ENCODE peak calls at places on chromosomes 3 and 15, in five cellular contexts. W, H, Y, X and D are unnamed samples.

GRCh38 chr15:73318463-73319351 is 50.1 kb downstream of the HCN4 start:
- DNase-seq in Y (peak; percentile 92), H (peak; percentile 69), W (no peak), X (peak; percentile 43), D (no peak)

GRCh38 chr15:69338535-69339213 is 40.0 kb downstream of the PAQR5 start:
- DNase-seq in H (no peak), X (no peak), W (no peak), Y (no peak), D (no peak)

GRCh38 chr3:125310623-125311076 is 64.5 kb downstream of the ZNF148 start:
- DNase-seq in W (no peak), Y (no peak), X (no peak), H (no peak), D (peak; percentile 25)

GRCh38 chr15:79007066-79007465 is 62.2 kb upstream of the CTSH start:
- DNase-seq in H (peak; percentile 83), W (peak; percentile 58), X (peak; percentile 33), Y (peak; percentile 45), D (peak; percentile 55)

GRCh38 chr3:9669720-9670432 is 20.6 kb downstream of the MTMR14 start:
- DNase-seq in W (no peak), Y (peak; percentile 42), X (no peak), H (no peak), D (no peak)

GRCh38 chr3:112302881-112303761 is 9.1 kb upstream of the SLC9C1 start:
- DNase-seq in Y (no peak), H (peak; percentile 77), W (peak; percentile 24), X (peak; percentile 87), D (no peak)

GRCh38 chr3:32557640-32558352 is 12.9 kb downstream of the DYNC1LI1 start:
- DNase-seq in H (no peak), Y (no peak), W (no peak), X (no peak), D (no peak)

GRCh38 chr3:43783987-43784639 is 93.4 kb downstream of the ABHD5 start:
- DNase-seq in Y (no peak), W (no peak), H (no peak), X (no peak), D (no peak)

GRCh38 chr15:69305204-69305931 is 6.7 kb downstream of the PAQR5 start:
- DNase-seq in X (no peak), H (no peak), Y (no peak), W (peak; percentile 90), D (no peak)

GRCh38 chr3:42451546-42452230 is 41.3 kb upstream of the LYZL4 start:
- DNase-seq in W (no peak), Y (no peak), H (no peak), X (no peak), D (no peak)

GRCh38 chr3:160098946-160099626 is 110.5 kb downstream of the IL12A start:
- DNase-seq in W (no peak), X (no peak), H (no peak), Y (no peak), D (no peak)

GRCh38 chr3:46977811-46978195 is 1.3 kb upstream of the CCDC12 start:
- DNase-seq in X (no peak), W (no peak), Y (no peak), H (no peak), D (no peak)

GRCh38 chr3:59254433-59254832 is 204.6 kb upstream of the CFAP20DC start:
- DNase-seq in H (no peak), X (no peak), Y (no peak), W (no peak), D (no peak)

GRCh38 chr15:84947947-84948830 is 33.5 kb upstream of the PDE8A start:
- DNase-seq in X (no peak), H (no peak), Y (no peak), W (peak; percentile 98), D (no peak)

GRCh38 chr3:31105438-31106077 is 211.1 kb upstream of the GADL1 start:
- DNase-seq in W (peak; percentile 93), H (no peak), X (no peak), Y (no peak), D (peak; percentile 24)

GRCh38 chr15:70109982-70110381 is 12.3 kb upstream of the TLE3 start:
- DNase-seq in X (no peak), H (no peak), Y (no peak), W (no peak), D (no peak)

GRCh38 chr3:69791111-69791510 is 51.8 kb downstream of the MITF start:
- DNase-seq in W (peak; percentile 96), H (no peak), X (no peak), Y (no peak), D (peak; percentile 63)

GRCh38 chr15:78234515-78235040 is at the start of gene ACSBG1:
- DNase-seq in H (peak; percentile 58), X (no peak), W (no peak), Y (no peak), D (no peak)

GRCh38 chr3:43442872-43443395 is 156.6 kb downstream of the SNRK start:
- DNase-seq in Y (no peak), W (no peak), X (no peak), H (no peak), D (no peak)

GRCh38 chr3:193605876-193606275 is 12.9 kb downstream of the OPA1 start:
- DNase-seq in H (peak; percentile 59), Y (peak; percentile 55), X (peak; percentile 36), W (peak; percentile 68), D (peak; percentile 37)

GRCh38 chr3:126912027-126912422 is 70.9 kb upstream of the PLXNA1 start:
- DNase-seq in W (no peak), Y (no peak), X (no peak), H (no peak), D (no peak)

GRCh38 chr15:85473455-85473854 is 93.1 kb downstream of the AKAP13 start:
- DNase-seq in H (no peak), X (no peak), Y (no peak), W (peak; percentile 44), D (no peak)

GRCh38 chr3:37556789-37557301 is 304.8 kb upstream of the CTDSPL start:
- DNase-seq in Y (no peak), W (no peak), H (no peak), X (no peak), D (peak; percentile 5)

GRCh38 chr15:88467935-88468528 is 524 bp downstream of the MRPS11 start:
- DNase-seq in X (no peak), W (peak; percentile 29), H (no peak), Y (peak; percentile 42), D (no peak)

GRCh38 chr3:17945799-17946381 is 203.5 kb upstream of the TBC1D5 start:
- DNase-seq in H (no peak), W (no peak), X (peak; percentile 88), Y (no peak), D (no peak)

GRCh38 chr3:38588995-38589937 is 60.2 kb downstream of the SCN5A start:
- DNase-seq in H (peak; percentile 23), X (no peak), W (no peak), Y (no peak), D (no peak)

GRCh38 chr3:161409069-161409468 is 37.8 kb upstream of the SPTSSB start:
- DNase-seq in Y (peak; percentile 28), W (peak; percentile 62), X (peak; percentile 32), H (no peak), D (no peak)
- H2AFZ ChIP-seq in Y (no peak overlapping the region), W (no peak overlapping the region), X (no peak overlapping the region), H (no peak overlapping the region), D (no peak overlapping the region)

DNA sequence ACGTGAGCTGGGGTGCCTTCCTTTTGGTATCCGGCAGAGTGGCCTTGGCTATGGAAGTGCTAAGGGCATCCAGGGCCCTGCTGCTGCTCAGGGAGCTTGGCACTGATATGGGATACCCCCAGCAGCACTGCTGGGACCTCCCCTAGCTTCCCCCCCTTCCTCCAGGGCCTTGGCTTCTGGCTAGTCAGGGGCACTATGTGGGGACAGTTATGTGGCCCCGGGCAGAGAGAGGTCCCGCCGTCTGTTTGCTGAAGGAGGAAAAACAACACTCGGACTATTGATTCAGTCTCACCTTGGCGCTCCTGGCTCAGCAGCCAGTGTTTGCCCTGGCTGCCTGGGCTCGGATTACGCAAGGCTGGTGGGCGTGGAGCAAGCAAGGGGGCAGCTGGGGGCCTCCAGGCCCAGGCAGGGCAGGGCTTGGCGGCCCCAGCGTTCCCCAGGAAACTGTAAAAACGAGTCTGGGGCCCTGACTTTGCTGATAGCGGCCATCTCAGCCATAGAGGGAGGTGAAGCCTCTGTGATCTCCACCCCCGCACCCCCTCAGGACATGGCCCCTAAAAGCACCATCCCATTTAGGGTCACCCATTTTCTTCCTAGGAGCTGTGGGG is 5.7 kb downstream of the FURIN start:
- DNase-seq in Y (no peak), W (no peak), X (no peak), H (peak; percentile 62), D (no peak)
- H3K9ac ChIP-seq in Y (peak overlapping the region; percentile 88), W (no peak overlapping the region), X (no peak overlapping the region), H (no peak overlapping the region), D (peak overlapping the region; percentile 57)

DNA sequence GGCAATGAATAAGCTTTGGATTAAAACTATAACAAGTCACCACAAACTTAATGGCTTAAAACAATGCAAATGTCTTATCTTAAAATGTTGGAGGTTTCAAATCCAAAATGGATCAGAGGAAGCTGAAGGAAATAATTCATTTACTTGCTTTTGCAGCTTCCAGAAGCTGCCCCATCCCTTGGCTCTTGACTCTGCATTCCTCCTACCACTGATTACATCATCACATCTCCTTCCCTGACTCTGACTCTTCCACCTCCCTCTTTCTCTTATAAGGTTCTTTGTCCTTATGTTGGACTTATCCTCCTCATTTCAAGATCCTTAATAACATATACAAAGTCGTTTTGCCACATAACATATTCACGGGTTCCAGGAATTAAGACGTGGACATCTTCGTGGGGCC is 982.8 kb upstream of the ROBO1 start:
- DNase-seq in W (no peak), H (no peak), X (no peak), Y (no peak), D (no peak)
- H2AFZ ChIP-seq in W (no peak overlapping the region), H (no peak overlapping the region), X (no peak overlapping the region), Y (no peak overlapping the region), D (no peak overlapping the region)

DNA sequence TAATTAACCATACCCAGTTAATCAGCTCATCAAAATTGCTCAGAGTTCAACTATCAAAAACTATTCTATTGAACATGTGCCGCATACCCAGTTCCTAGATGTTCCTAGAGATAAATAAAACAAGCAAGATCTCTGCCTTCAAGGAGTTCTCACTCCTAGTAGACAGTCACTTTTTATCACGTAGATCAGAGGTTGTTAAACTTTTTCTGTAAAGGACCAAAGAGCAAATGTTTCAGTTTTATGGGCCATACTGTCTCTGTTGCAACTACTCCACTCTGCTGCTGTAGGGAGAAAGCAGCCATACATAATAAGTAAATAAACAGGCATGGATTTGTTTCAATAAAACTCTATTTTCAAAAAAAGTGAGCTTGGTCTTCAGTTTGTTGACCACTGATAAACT is 7.9 kb downstream of the FBN1 start:
- DNase-seq in Y (no peak), H (no peak), X (no peak), W (no peak), D (no peak)
- H3K9ac ChIP-seq in Y (no peak overlapping the region), H (no peak overlapping the region), X (no peak overlapping the region), W (no peak overlapping the region), D (no peak overlapping the region)

DNA sequence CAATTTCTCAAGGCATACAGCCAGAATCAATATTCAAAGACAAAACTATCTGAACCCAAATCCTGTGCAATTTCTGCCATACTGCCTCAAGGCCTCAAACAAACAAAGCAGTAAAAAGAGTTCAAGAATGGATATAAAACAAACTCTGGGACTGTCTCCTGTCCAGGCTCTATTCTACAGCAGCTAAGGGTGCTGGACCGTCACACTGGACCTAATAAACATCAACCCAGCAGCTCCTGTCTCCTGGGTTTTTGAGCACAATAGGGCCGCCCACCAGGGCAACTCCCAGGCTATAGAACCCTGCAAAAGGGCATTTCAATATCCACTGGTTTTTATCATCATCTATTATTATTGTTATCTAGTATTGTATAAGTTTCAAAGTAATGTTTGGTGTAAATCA is 91.8 kb upstream of the KCNMB2 start:
- DNase-seq in X (no peak), H (no peak), W (no peak), Y (no peak), D (no peak)
- H2AFZ ChIP-seq in X (no peak overlapping the region), H (no peak overlapping the region), W (no peak overlapping the region), Y (no peak overlapping the region), D (no peak overlapping the region)

GRCh38 chr3:106589306-106589942 is 720.6 kb upstream of the CBLB start:
- DNase-seq in W (peak; percentile 22), Y (no peak), X (no peak), H (no peak), D (no peak)
- H3K9ac ChIP-seq in W (no peak overlapping the region), Y (no peak overlapping the region), X (no peak overlapping the region), H (no peak overlapping the region), D (no peak overlapping the region)